ENCODE peak calls at places on chromosomes 2 and 18, in six cellular contexts. S is T-helper 9 cell; L is AG04450; K is neural progenitor cell; R is stimulated activated CD4-positive, alpha-beta T cell treated with anti-CD3 and anti-CD28 coated beads, Interleukin-4, amount 100 ng/mL, for 4 hours; C is head of caudate nucleus. Y is an unnamed sample.

GRCh38 chr2:99448556-99448955 is 41.3 kb downstream of the REV1 start:
- DNase-seq in S (no peak), L (no peak), K (no peak), R (no peak), C (no peak), Y (no peak)

GRCh38 chr18:78939105-78939504 is 40.5 kb upstream of the SALL3 start:
- DNase-seq in S (no peak), L (no peak), K (no peak), R (no peak), C (no peak), Y (peak; percentile 5)

GRCh38 chr2:233369462-233369861 is 15.2 kb downstream of the DGKD start:
- DNase-seq in S (no peak), L (no peak), K (no peak), R (no peak), C (no peak), Y (no peak)

GRCh38 chr18:24397131-24397693 is 412 bp downstream of the OSBPL1A start:
- DNase-seq in S (peak; percentile 13), L (peak; percentile 21), K (peak; percentile 82), R (peak; percentile 7), C (peak; percentile 80), Y (peak; percentile 97)

GRCh38 chr2:23993736-23994269 is 16.1 kb upstream of the MFSD2B start:
- DNase-seq in S (no peak), L (no peak), K (no peak), R (no peak), C (no peak), Y (no peak)

GRCh38 chr2:230269715-230270114 is 44.2 kb downstream of the SP140 start:
- DNase-seq in S (no peak), L (no peak), K (no peak), R (no peak), C (no peak), Y (no peak)

GRCh38 chr2:69242651-69243051 is 144.4 kb downstream of the GFPT1 start:
- DNase-seq in S (no peak), L (peak; percentile 71), K (no peak), R (no peak), C (no peak), Y (no peak)

GRCh38 chr2:8252997-8253694 is 428.7 kb upstream of the ID2 start:
- DNase-seq in S (no peak), L (no peak), K (peak; percentile 80), R (no peak), C (no peak), Y (no peak)

GRCh38 chr2:44061876-44062275 is 66.1 kb upstream of the LRPPRC start:
- DNase-seq in S (no peak), L (no peak), K (no peak), R (no peak), C (no peak), Y (peak; percentile 38)